ENCODE peak calls at places on chromosomes 11 and 22, in four cellular contexts. I is naive thymus-derived CD4-positive, alpha-beta T cell; E is pancreas; J is fibroblast of lung. R is an unnamed sample.

GRCh38 chr11:24253237-24253760 is 243.6 kb upstream of the LUZP2 start:
- DNase-seq in I (no peak), E (no peak), J (no peak), R (no peak)

GRCh38 chr11:20000022-20000392 is 160.3 kb downstream of the DBX1 start:
- DNase-seq in I (no peak), E (no peak), J (no peak), R (no peak)

GRCh38 chr22:46800102-46800857 is 37.8 kb downstream of the TBC1D22A start:
- DNase-seq in I (no peak), E (no peak), J (no peak), R (no peak)

GRCh38 chr11:133945087-133945974 is 11.4 kb downstream of the IGSF9B start:
- DNase-seq in I (peak; percentile 41), E (no peak), J (peak; percentile 79), R (no peak)

GRCh38 chr11:126265801-126266200 is 2.9 kb downstream of the SRPRA start:
- DNase-seq in I (no peak), E (no peak), J (peak; percentile 10), R (no peak)

GRCh38 chr11:61134801-61135257 is 26.4 kb downstream of the VPS37C start:
- DNase-seq in I (no peak), E (no peak), J (no peak), R (no peak)

GRCh38 chr11:44562836-44563460 is 2.5 kb upstream of the CD82 start:
- DNase-seq in I (no peak), E (no peak), J (no peak), R (no peak)

GRCh38 chr22:28023036-28023435 is 104.0 kb upstream of the PITPNB start:
- DNase-seq in I (no peak), E (no peak), J (no peak), R (no peak)

GRCh38 chr11:99148352-99148751 is 127.6 kb downstream of the CNTN5 start:
- DNase-seq in I (no peak), E (no peak), J (peak; percentile 0), R (no peak)

GRCh38 chr11:58028687-58029411 is 1.9 kb upstream of the OR6Q1 start:
- DNase-seq in I (no peak), E (no peak), J (peak; percentile 66), R (peak; percentile 47)

GRCh38 chr11:128551641-128552335 is 35.6 kb downstream of the ETS1 start:
- DNase-seq in I (no peak), E (no peak), J (no peak), R (no peak)

GRCh38 chr11:9639985-9640384 is 23.9 kb upstream of the SWAP70 start:
- DNase-seq in I (no peak), E (no peak), J (no peak), R (peak; percentile 95)

GRCh38 chr11:128725630-128726461 is 32.0 kb downstream of the FLI1 start:
- DNase-seq in I (peak; percentile 32), E (no peak), J (peak; percentile 36), R (peak; percentile 93)

GRCh38 chr11:111069076-111069475 is 176.4 kb upstream of the POU2AF2 start:
- DNase-seq in I (no peak), E (no peak), J (peak; percentile 36), R (no peak)

GRCh38 chr11:35427158-35427557 is 7.8 kb upstream of the SLC1A2 start:
- DNase-seq in I (no peak), E (no peak), J (peak; percentile 81), R (no peak)

GRCh38 chr11:121444508-121444907 is 7.6 kb upstream of the SORL1 start:
- DNase-seq in I (no peak), E (no peak), J (no peak), R (no peak)

GRCh38 chr11:35143509-35144102 is 4.6 kb downstream of the CD44 start:
- DNase-seq in I (no peak), E (no peak), J (no peak), R (no peak)

GRCh38 chr22:38398609-38399401 is 56.2 kb downstream of the KCNJ4 start:
- DNase-seq in I (peak; percentile 80), E (peak; percentile 95), J (peak; percentile 68), R (peak; percentile 77)

GRCh38 chr11:71283960-71284359 is 31.6 kb upstream of the SHANK2 start:
- DNase-seq in I (no peak), E (peak; percentile 87), J (no peak), R (no peak)

GRCh38 chr11:101003468-101003867 is 126.1 kb downstream of the PGR start:
- DNase-seq in I (no peak), E (no peak), J (no peak), R (no peak)

GRCh38 chr22:35191412-35191811 is 65.9 kb upstream of the HMGXB4 start:
- DNase-seq in I (no peak), E (no peak), J (peak; percentile 47), R (no peak)

GRCh38 chr11:69705901-69706787 is 2.3 kb upstream of the FGF19 start:
- DNase-seq in I (no peak), E (no peak), J (no peak), R (no peak)
- H3K27me3 ChIP-seq in I (no peaks in the 10 kb centered on the region), E (no peaks in the 10 kb centered on the region), J (peaks cover 34% of the 10 kb centered on the region), R (peaks cover 46% of the 10 kb centered on the region)

DNA sequence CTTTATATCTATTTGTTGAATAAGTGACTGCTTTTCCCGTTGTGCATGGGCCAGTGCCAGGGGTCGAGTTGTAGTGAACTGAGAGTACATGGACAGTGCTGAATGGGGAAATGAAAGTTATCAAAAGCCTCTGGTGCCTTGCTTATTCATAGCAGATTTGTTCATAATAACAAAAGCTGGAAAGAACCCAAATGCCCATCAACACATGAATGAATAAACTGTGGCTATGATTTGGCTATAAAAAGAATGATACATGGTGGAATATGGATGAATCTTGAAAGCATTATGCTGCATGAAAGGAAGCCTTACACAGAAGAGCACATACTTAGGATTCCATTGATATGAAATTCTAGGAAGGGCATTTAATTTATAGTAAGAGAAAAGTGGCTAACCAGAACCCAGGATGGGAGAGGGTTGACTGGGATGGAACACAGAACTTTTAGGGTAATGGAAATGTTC is 42.6 kb downstream of the PACS1 start:
- DNase-seq in I (no peak), E (no peak), J (peak; percentile 83), R (no peak)
- H3K27me3 ChIP-seq in I (no peaks in the 10 kb centered on the region), E (no peaks in the 10 kb centered on the region), J (no peaks in the 10 kb centered on the region), R (no peaks in the 10 kb centered on the region)

GRCh38 chr11:69860244-69860643 is 41.0 kb upstream of the FGF3 start:
- DNase-seq in I (no peak), E (no peak), J (no peak), R (no peak)

GRCh38 chr11:69862797-69863543 is 43.8 kb upstream of the FGF3 start:
- DNase-seq in I (no peak), E (no peak), J (no peak), R (no peak)

GRCh38 chr11:69860796-69861445 is 41.7 kb upstream of the FGF3 start:
- DNase-seq in I (no peak), E (no peak), J (no peak), R (no peak)

GRCh38 chr11:69862331-69862761 is 43.1 kb upstream of the FGF3 start:
- DNase-seq in I (no peak), E (no peak), J (no peak), R (no peak)

GRCh38 chr11:69861901-69862300 is 42.7 kb upstream of the FGF3 start:
- DNase-seq in I (no peak), E (no peak), J (no peak), R (no peak)
- H3K27me3 ChIP-seq in I (no peaks in the 10 kb centered on the region), E (no peaks in the 10 kb centered on the region), J (peaks cover 2% of the 10 kb centered on the region), R (peaks cover 2% of the 10 kb centered on the region)

GRCh38 chr11:64753019-64753379 is 6.8 kb downstream of the PYGM start:
- DNase-seq in I (no peak), E (no peak), J (no peak), R (no peak)
- H3K27me3 ChIP-seq in I (no peaks in the 10 kb centered on the region), E (no peaks in the 10 kb centered on the region), J (no peaks in the 10 kb centered on the region), R (no peaks in the 10 kb centered on the region)

GRCh38 chr11:8363924-8364323 is 100.2 kb upstream of the LMO1 start:
- DNase-seq in I (no peak), E (no peak), J (no peak), R (peak; percentile 36)

GRCh38 chr11:8365542-8365941 is 101.9 kb upstream of the LMO1 start:
- DNase-seq in I (no peak), E (no peak), J (no peak), R (no peak)

GRCh38 chr11:8368194-8368593 is 104.5 kb upstream of the LMO1 start:
- DNase-seq in I (no peak), E (no peak), J (no peak), R (no peak)

GRCh38 chr11:8368772-8369171 is 105.1 kb upstream of the LMO1 start:
- DNase-seq in I (no peak), E (no peak), J (no peak), R (no peak)

DNA sequence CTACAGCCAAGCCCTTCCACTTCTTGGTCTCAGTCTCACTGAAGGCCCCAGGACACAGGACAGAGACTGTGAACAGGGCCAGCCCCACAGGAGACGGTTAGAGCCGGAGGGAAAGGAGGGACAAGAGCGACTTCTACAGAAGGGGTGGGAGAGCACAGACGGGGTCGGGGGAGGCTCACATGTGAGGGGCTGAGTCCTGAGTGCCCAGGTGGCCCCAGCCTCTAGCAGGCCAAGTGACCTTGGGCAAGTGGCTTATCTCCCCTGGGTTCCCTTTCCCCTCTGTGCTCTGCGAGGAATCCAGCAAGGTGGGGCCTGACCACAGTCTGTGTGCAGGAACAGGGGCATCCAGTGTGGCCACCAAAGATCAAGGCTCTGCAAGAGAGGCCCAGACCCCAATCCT is 102.6 kb upstream of the LMO1 start:
- DNase-seq in I (no peak), E (no peak), J (no peak), R (no peak)
- H3K27me3 ChIP-seq in I (no peaks in the 10 kb centered on the region), E (no peaks in the 10 kb centered on the region), J (peaks cover 10% of the 10 kb centered on the region), R (no peaks in the 10 kb centered on the region)

GRCh38 chr22:22154068-22154467 is 90.5 kb upstream of the VPREB1 start:
- DNase-seq in I (no peak), E (no peak), J (no peak), R (peak; percentile 33)

GRCh38 chr22:22151308-22151707 is 93.3 kb upstream of the VPREB1 start:
- DNase-seq in I (no peak), E (no peak), J (no peak), R (no peak)

GRCh38 chr22:22150457-22150856 is 94.1 kb upstream of the VPREB1 start:
- DNase-seq in I (no peak), E (no peak), J (no peak), R (no peak)

GRCh38 chr22:22144858-22145257 is 99.7 kb upstream of the VPREB1 start:
- DNase-seq in I (no peak), E (no peak), J (no peak), R (no peak)

DNA sequence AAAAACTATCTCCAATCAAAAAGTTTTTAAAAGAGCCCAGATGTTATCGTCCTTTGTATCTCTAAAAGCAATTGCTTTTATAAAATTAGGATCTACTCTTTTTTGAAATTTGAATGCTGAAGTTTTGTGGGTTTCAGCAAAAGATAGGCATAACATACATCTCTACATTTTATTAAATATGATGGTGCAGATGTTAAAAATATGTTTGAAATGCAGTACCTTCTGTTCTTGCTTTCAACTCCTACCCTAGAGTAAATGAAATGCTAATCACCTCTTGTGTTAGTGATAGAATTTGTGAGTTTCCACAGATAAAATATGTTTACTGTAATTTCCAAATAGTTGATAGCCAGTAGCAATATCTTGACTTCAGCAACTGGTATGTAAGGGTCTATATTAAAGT is 95.7 kb upstream of the VPREB1 start:
- DNase-seq in I (no peak), E (no peak), J (no peak), R (no peak)
- H3K27me3 ChIP-seq in I (no peaks in the 10 kb centered on the region), E (no peaks in the 10 kb centered on the region), J (peaks cover 6% of the 10 kb centered on the region), R (no peaks in the 10 kb centered on the region)

R was measured in HL-60.